ENCODE peak calls at places on chromosomes 6 and 20, in five cellular contexts. B is lower leg skin, I is IMR-90, X is Peyer's patch, N is gastrocnemius medialis. V is an unnamed sample.

GRCh38 chr6:169959129-169960002 is 207.9 kb downstream of the ERMARD start:
- DNase-seq in I (no peak), X (peak; percentile 89), B (peak; percentile 91), N (peak; percentile 10), V (peak; percentile 56)

GRCh38 chr6:110217255-110217654 is 37.0 kb downstream of the CDC40 start:
- DNase-seq in I (peak; percentile 43), X (no peak), B (no peak), N (no peak), V (no peak)

GRCh38 chr6:168609914-168610490 is 169.0 kb downstream of the SMOC2 start:
- DNase-seq in B (peak; percentile 52), X (peak; percentile 62), I (no peak), N (no peak), V (no peak)

GRCh38 chr6:1190361-1190760 is 121.5 kb upstream of the FOXQ1 start:
- DNase-seq in B (no peak), X (no peak), N (peak; percentile 43), I (peak; percentile 95), V (no peak)

GRCh38 chr20:34952676-34953075 is 2.9 kb downstream of the GSS start:
- DNase-seq in X (no peak), N (no peak), B (no peak), I (peak; percentile 19), V (no peak)

GRCh38 chr20:32116079-32116521 is 6.6 kb downstream of the TM9SF4 start:
- DNase-seq in I (peak; percentile 22), B (peak; percentile 18), X (no peak), N (peak; percentile 51), V (no peak)

GRCh38 chr6:81696505-81696904 is 56.0 kb downstream of the TENT5A start:
- DNase-seq in X (no peak), N (no peak), I (peak; percentile 33), B (no peak), V (no peak)

GRCh38 chr6:127128066-127128465 is 9.6 kb downstream of the RSPO3 start:
- DNase-seq in B (no peak), I (no peak), N (no peak), X (no peak), V (no peak)

GRCh38 chr6:33118525-33119123 is 42.8 kb downstream of the HLA-DPB1 start:
- DNase-seq in B (no peak), X (no peak), N (no peak), I (peak; percentile 49), V (no peak)

GRCh38 chr6:94623586-94623985 is 953.7 kb upstream of the MANEA start:
- DNase-seq in I (no peak), X (no peak), N (no peak), B (no peak), V (no peak)

GRCh38 chr20:24488064-24488799 is 18.8 kb downstream of the SYNDIG1 start:
- DNase-seq in I (no peak), X (no peak), N (no peak), B (peak; percentile 56), V (no peak)

GRCh38 chr6:134636221-134636830 is 313.6 kb downstream of the ALDH8A1 start:
- DNase-seq in N (no peak), B (no peak), I (peak; percentile 39), X (peak; percentile 79), V (peak; percentile 29)

GRCh38 chr6:144264270-144265060 is 20.7 kb upstream of the UTRN start:
- DNase-seq in N (no peak), I (peak; percentile 90), B (no peak), X (no peak), V (no peak)

GRCh38 chr20:60976139-60976538 is 275.9 kb upstream of the CDH4 start:
- DNase-seq in N (no peak), X (no peak), B (no peak), I (no peak), V (no peak)

GRCh38 chr6:163985710-163986109 is 571.2 kb downstream of the QKI start:
- DNase-seq in I (peak; percentile 5), X (no peak), B (no peak), N (no peak), V (peak; percentile 27)

GRCh38 chr20:856361-856775 is 22.9 kb downstream of the FAM110A start:
- DNase-seq in I (peak; percentile 54), N (no peak), X (no peak), B (no peak), V (no peak)

GRCh38 chr20:49906101-49906604 is 9.2 kb downstream of the SPATA2 start:
- DNase-seq in I (no peak), B (peak; percentile 84), X (no peak), N (no peak), V (peak; percentile 53)

GRCh38 chr6:142207265-142207877 is 60.3 kb downstream of the VTA1 start:
- DNase-seq in X (peak; percentile 66), I (peak; percentile 64), N (peak; percentile 22), B (no peak), V (peak; percentile 46)

GRCh38 chr6:37971711-37972410 is 152.3 kb downstream of the ZFAND3 start:
- DNase-seq in B (no peak), N (no peak), I (peak; percentile 72), X (no peak), V (no peak)

GRCh38 chr6:139625998-139626975 is 251.8 kb upstream of the CITED2 start:
- DNase-seq in B (no peak), N (peak; percentile 15), I (no peak), X (no peak), V (no peak)

GRCh38 chr6:17361013-17361412 is 32.4 kb upstream of the CAP2 start:
- DNase-seq in B (no peak), N (no peak), I (peak; percentile 33), X (no peak), V (no peak)

GRCh38 chr6:121430514-121431460 is 4.7 kb upstream of the GJA1 start:
- DNase-seq in I (peak; percentile 54), X (no peak), B (no peak), N (no peak), V (no peak)

GRCh38 chr6:136425793-136426192 is 124.4 kb downstream of the MAP7 start:
- DNase-seq in B (no peak), X (no peak), I (no peak), N (no peak), V (no peak)

GRCh38 chr6:136424450-136424849 is 125.8 kb downstream of the MAP7 start:
- DNase-seq in N (no peak), B (no peak), X (no peak), I (no peak), V (no peak)

GRCh38 chr6:136424901-136425300 is 125.3 kb downstream of the MAP7 start:
- DNase-seq in X (no peak), B (no peak), I (no peak), N (no peak), V (no peak)

GRCh38 chr6:136427378-136427717 is 122.9 kb downstream of the MAP7 start:
- DNase-seq in X (no peak), I (no peak), B (no peak), N (no peak), V (no peak)

DNA sequence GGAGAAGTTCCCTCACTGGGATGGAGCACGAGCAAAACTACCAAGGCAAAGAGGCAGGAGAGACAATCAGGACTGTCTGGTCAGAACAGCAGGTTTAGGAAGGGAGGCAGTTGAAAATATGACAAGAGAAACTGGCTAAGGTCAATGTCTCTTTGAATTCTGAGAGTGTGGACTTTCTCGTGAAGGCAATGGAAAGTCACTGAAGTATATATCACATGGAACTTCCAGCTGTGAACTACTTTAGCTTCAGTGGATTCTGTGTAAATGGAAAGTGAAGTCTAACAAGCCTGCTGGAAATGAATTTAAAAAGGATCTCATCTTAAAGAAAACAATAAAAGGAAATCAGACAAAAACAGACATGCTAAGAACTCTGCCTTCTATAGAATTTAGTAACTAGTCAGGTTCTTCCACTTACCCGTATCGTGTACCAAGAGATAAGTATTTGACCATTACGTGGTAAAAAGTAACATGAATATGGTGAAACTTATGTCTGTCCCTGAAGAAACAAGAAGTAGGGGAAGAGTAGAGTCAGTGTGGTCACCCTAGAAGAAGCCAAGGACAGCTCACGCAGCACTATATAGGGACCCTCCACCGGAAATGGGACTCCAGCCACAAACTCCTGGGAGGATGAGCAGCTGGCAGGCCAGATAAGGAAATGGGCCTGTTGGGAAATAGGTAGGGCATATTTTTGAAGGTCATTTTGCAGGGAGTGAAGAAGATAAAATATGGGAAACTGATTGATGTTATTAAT is 123.4 kb downstream of the MAP7 start:
- DNase-seq in X (no peak), N (no peak), I (no peak), B (no peak), V (no peak)
- TF ChIP-seq POLR2A in X (no peak), N (no peak), I (no peak), B (no peak), V (no peak)

DNA sequence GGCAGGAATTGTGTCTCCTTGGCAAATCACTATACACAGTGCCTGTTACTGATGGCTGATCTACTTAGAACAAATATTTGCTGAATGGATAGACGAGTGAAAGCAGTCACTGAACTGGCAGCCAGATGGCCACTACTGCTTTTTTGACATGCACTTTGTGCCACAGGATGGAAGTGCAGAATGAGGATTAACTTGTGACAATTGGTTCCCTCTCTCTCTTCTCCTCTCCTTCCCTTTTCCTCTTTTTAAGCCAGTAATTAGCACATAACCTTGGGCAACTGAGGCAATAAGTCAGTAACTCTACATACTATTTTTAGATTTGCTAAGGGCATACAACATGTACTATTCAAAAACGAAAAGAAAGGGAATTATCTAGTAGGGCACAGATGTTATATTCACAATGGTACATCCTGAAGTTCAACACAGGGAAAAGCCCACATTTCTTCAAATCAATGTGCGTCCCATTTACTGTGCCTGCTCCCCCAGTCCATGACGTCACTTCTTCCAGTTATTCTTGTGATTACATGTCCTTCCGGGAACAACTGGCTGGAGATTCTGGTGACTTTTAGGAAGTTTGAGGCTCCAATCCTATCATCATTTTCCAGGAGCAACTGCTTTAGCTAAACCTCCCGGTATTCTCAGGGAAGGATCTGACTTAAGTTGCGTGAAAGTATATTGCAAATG is 17.0 kb upstream of the RPS6KA2 start:
- DNase-seq in I (no peak), B (no peak), X (no peak), N (no peak), V (no peak)
- TF ChIP-seq CTCF in I (no peak), B (no peak), X (no peak), N (no peak), V (no peak)

GRCh38 chr6:13810688-13811446 is 3.5 kb downstream of the MCUR1 start:
- DNase-seq in I (no peak), N (peak; percentile 22), X (no peak), B (no peak), V (no peak)
- TF ChIP-seq POLR2A in I (no peak), N (no peak), X (no peak), B (no peak), V (no peak)

GRCh38 chr6:104698979-104699378 is 160.7 kb downstream of the HACE1 start:
- DNase-seq in X (no peak), B (no peak), N (no peak), I (no peak), V (no peak)
- TF ChIP-seq CTCF in X (no peak), B (no peak), N (no peak), I (no peak), V (no peak)

DNA sequence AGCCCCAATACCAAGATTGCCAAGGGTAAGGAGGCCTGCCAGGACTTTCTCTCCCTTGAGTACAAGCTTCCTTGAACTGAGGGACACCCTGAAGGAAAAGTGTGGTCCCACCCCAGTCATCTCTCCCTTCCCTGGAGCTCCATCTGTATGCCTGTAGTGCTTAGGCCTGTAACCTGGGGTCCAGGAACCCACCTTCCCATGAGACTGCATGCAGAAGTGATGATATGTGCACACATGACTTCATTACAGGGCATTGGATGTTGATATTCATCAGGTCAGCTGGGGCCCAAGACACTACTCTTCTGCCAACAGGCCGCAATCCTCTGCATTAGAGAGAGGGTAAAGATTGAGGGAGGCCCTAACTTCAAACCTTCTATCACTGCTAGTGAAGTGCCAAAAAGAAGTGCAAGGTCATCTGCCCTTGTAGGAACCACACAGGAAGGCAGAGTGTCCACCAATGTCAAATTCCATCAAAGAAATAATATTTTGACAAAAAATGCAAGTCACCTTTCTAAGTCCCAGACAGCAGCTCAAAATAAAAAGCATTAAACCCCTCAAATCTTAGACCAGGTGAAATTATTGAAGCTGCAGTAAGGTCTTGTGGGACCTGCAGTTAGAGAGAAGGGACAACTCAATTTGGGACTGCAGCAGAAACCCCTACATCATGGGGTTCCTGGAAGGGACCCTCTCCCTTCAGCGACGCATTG is 5.1 kb downstream of the HLA-F start:
- DNase-seq in N (no peak), B (peak; percentile 18), I (no peak), X (no peak), V (no peak)
- TF ChIP-seq POLR2A in N (no peak), B (no peak), I (no peak), X (no peak), V (no peak)